ENCODE peak calls at places on chromosomes 16 and 17, in four cellular contexts. H is lower leg skin, A is Peyer's patch, P is foreskin keratinocyte. X is an unnamed sample.

GRCh38 chr16:10539256-10539655 is 41.1 kb downstream of the EMP2 start:
- DNase-seq in H (no peak), A (no peak), P (no peak), X (no peak)

GRCh38 chr16:68676113-68676860 is 31.2 kb downstream of the CDH3 start:
- DNase-seq in H (no peak), A (no peak), P (no peak), X (no peak)

GRCh38 chr17:3927628-3928010 is 11.4 kb upstream of the P2RX1 start:
- DNase-seq in H (no peak), A (no peak), P (no peak), X (no peak)

GRCh38 chr17:75047398-75048098 is 523 bp downstream of the KCTD2 start:
- DNase-seq in H (peak; percentile 90), A (peak; percentile 73), P (no peak), X (peak; percentile 31)

GRCh38 chr16:424623-425081 is 797 bp upstream of the RAB11FIP3 start:
- DNase-seq in H (peak; percentile 92), A (peak; percentile 66), P (no peak), X (peak; percentile 9)

GRCh38 chr16:58814348-58814801 is 80.3 kb upstream of the GOT2 start:
- DNase-seq in H (no peak), A (no peak), P (no peak), X (peak; percentile 40)

GRCh38 chr17:63840591-63841349 is 1.7 kb downstream of the SMARCD2 start:
- DNase-seq in H (no peak), A (no peak), P (no peak), X (no peak)

GRCh38 chr17:78416791-78417530 is 38.5 kb downstream of the PGS1 start:
- DNase-seq in H (no peak), A (peak; percentile 45), P (no peak), X (no peak)

GRCh38 chr16:86396318-86396882 is 113.9 kb upstream of the FOXF1 start:
- DNase-seq in H (no peak), A (no peak), P (no peak), X (no peak)

GRCh38 chr17:9971991-9972390 is 66.9 kb upstream of the RCVRN start:
- DNase-seq in H (peak; percentile 95), A (no peak), P (no peak), X (no peak)

GRCh38 chr17:57035971-57036481 is 49.0 kb upstream of the AKAP1 start:
- DNase-seq in H (no peak), A (no peak), P (no peak), X (no peak)

GRCh38 chr16:49158029-49158642 is 123.5 kb downstream of the CBLN1 start:
- DNase-seq in H (no peak), A (no peak), P (peak; percentile 17), X (peak; percentile 58)

DNA sequence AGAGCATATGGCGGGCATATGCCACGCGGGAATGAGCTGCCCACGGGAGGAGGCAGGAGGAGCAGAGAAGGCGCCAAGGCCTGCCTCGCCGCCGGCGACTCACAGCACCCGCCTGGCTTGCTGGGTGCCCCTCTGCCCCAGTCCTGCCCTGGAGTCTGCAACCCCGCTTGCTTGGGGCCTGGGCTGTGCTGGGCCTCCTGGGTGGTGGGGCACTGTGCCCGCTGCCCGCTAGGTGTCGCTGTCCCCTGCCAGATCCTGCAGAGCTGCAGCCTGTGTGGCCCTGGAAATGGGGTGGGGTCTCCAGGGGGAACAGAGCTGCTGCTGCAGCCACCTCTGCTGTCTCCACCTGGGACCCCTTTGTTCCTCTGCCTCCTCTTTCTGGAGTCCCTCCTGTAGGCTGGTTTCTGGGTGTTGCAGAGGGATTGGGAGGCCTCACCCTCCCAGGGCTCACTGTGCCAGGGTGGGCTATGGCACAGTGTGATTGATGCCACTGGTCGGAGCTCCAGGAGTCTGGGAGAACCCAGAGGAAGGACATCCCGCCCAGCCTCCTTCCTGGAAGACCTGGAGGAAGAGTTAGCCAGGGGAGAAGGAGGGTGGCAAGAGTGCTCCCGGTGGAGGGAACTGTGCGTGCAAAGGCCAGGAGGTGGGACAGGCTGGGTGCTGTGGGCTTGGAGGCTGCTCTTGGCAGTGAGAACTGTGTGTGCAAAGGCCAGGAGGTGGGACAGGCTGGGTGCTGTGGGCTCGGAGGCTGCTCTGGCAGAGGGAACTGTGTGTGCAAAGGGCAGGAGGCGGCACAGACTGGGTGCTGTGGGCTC is 141.1 kb upstream of the CIBAR2 start:
- DNase-seq in H (no peak), A (peak; percentile 79), P (no peak), X (peak; percentile 79)
- TF ChIP-seq CTCF in H (peak; percentile 80), A (peak; percentile 76), P (peak; percentile 78), X (peak; percentile 94)

DNA sequence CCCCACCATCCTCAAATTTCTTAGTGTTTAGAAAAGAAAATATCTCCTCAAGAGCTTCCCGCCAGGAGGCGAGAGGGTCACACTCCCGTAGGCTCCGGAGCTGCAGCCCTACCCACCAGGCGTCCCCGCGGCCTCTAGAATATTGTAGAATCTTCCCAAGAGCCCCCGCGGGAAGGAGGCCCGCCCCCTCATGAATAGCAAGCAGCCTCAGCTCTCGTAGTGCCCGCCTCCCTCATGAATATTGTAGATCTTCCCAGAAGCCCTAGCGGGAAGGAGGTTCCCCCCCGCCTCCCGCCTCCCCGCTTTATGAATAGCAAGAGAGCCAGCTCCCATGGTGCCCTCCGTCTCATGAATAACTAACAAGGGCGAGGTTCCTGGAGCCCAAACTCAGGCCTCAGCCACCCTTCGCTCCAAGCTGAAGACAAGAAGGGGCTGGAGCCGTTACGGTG is at the start of gene FBXO47:
- DNase-seq in H (peak; percentile 97), A (peak; percentile 79), P (peak; percentile 46), X (peak; percentile 56)
- TF ChIP-seq CTCF in H (no peak), A (peak; percentile 16), P (peak; percentile 34), X (no peak)

DNA sequence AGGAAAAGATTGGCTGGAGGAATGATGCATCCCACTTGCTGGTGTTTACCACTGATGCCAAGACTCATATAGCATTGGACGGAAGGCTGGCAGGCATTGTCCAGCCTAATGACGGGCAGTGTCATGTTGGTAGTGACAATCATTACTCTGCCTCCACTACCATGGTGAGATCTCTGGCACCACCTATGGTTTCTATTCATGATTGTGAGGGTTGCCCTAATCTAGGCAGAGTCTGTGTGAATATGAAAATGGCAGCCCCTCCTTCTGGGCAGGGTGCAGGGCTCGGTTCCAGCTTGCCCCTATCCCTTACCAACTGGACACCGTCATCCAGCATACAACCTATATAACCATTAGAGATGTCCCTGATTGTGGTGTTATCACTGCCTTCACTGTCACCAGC is 33.4 kb downstream of the ITGB3 start:
- DNase-seq in H (no peak), A (no peak), P (no peak), X (no peak)
- TF ChIP-seq CTCF in H (no peak), A (no peak), P (no peak), X (no peak)

GRCh38 chr17:44005865-44006580 is 1.6 kb downstream of the NAGS start:
- DNase-seq in H (peak; percentile 90), A (peak; percentile 83), P (no peak), X (peak; percentile 65)
- TF ChIP-seq CTCF in H (no peak), A (peak; percentile 29), P (peak; percentile 57), X (no peak)

DNA sequence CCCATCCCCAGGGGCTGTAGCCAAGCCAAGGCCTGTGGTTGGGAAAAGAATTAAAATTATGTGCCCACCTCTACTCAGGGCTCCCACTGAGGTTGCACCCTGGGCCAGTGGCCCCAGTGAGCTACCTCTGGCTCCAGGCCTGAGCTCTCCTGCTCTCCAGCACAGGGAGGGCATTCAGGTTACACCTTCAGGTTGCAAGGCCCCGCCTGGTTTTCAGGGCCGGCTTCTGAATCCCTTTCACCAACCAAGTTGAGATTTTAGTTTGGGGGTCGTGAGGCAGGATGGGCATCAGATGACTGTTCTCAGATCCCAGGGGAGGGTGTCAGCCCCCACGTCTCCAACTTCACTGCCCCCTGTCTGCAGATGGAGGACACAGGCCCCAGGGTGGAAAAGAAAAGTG is 8.0 kb upstream of the KATNB1 start:
- DNase-seq in H (no peak), A (peak; percentile 34), P (no peak), X (no peak)
- TF ChIP-seq CTCF in H (no peak), A (no peak), P (no peak), X (no peak)

GRCh38 chr16:24188751-24189318 is 67.3 kb upstream of the CACNG3 start:
- DNase-seq in H (no peak), A (no peak), P (no peak), X (no peak)

GRCh38 chr16:24189941-24190340 is 66.2 kb upstream of the CACNG3 start:
- DNase-seq in H (no peak), A (no peak), P (no peak), X (no peak)

GRCh38 chr16:24191876-24192402 is 64.2 kb upstream of the CACNG3 start:
- DNase-seq in H (no peak), A (no peak), P (no peak), X (no peak)

DNA sequence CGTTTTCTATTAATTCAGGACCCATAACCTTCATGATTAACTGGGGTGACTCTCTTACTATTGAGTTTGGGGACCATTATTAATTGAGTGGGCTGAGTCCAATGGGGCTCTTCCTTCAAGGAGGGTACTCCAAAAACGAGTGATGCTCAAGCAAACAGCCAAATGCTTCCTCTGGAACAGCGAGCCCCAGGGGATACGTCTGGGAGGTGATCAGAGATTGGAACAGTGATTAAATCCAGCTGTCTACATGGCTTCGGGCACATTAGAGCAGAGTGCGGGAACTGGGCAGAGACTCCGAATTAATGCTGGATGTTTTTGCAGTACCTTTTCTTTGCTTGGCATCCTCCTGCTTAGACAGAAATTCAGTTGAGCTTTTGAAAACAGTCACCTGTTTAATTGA is 68.0 kb upstream of the CACNG3 start:
- DNase-seq in H (no peak), A (no peak), P (no peak), X (no peak)
- TF ChIP-seq CTCF in H (no peak), A (no peak), P (no peak), X (no peak)

DNA sequence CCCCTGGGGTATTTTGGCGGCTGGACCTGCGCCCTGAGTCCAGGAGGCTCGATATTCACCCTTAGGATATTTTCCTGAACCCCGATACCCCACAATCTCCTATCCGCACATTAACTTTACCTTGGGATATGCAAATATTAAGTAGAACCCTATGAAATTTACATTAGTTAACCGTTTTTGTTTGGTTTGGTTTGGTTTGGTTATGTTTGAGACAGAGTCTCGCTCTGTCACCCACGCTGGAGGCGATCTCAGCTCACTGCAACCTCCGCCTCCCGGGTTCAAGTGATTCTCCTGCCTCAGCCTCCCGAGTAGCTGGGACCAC is 9.3 kb upstream of the NAGS start:
- DNase-seq in H (no peak), A (no peak), P (no peak), X (no peak)
- TF ChIP-seq CTCF in H (no peak), A (no peak), P (no peak), X (peak; percentile 59)

X was measured in endothelial cell.